ENCODE peak calls at places on chromosomes 1 and 21, in six cellular contexts. D is lower lobe of right lung, N is nephron progenitor cell, A is smooth muscle cell of the brain vasculature, V is SHP77, S is neural crest cell. Z is an unnamed sample.
A peak's percentile ranks its signal among the peaks of the same experiment; 100 is the strongest.

GRCh38 chr1:227913969-227914791 is 33.6 kb downstream of the WNT9A start:
- DNase-seq in D (no peak), N (peak; percentile 43), A (peak; percentile 78), V (no peak), S (no peak), Z (peak; percentile 8)

GRCh38 chr1:206591236-206591635 is 21.0 kb downstream of the EIF2D start:
- DNase-seq in D (no peak), N (no peak), A (no peak), V (no peak), S (no peak), Z (no peak)

GRCh38 chr1:212752256-212752933 is 39.2 kb downstream of the NSL1 start:
- DNase-seq in D (no peak), N (no peak), A (no peak), V (no peak), S (no peak), Z (no peak)

GRCh38 chr1:211547710-211548109 is 31.3 kb downstream of the SLC30A1 start:
- DNase-seq in D (no peak), N (no peak), A (no peak), V (no peak), S (no peak), Z (no peak)

GRCh38 chr1:88801575-88802208 is 89.7 kb downstream of the GTF2B start:
- DNase-seq in D (no peak), N (no peak), A (no peak), V (no peak), S (no peak), Z (no peak)

GRCh38 chr1:11676386-11677103 is 4.4 kb downstream of the MAD2L2 start:
- DNase-seq in D (no peak), N (no peak), A (no peak), V (no peak), S (no peak), Z (no peak)

GRCh38 chr1:52662645-52663313 is 29.8 kb downstream of the SHISAL2A start:
- DNase-seq in D (no peak), N (peak; percentile 56), A (peak; percentile 9), V (no peak), S (peak; percentile 62), Z (peak; percentile 60)

GRCh38 chr1:202241376-202242079 is 47.9 kb downstream of the LGR6 start:
- DNase-seq in D (no peak), N (no peak), A (no peak), V (no peak), S (no peak), Z (no peak)

GRCh38 chr1:213327318-213327667 is 276.3 kb downstream of the RPS6KC1 start:
- DNase-seq in D (peak; percentile 51), N (no peak), A (peak; percentile 74), V (no peak), S (no peak), Z (no peak)

GRCh38 chr1:220970311-220970710 is 91.1 kb downstream of the HLX start:
- DNase-seq in D (no peak), N (no peak), A (no peak), V (no peak), S (no peak), Z (no peak)

GRCh38 chr1:245804696-245805095 is 649.9 kb downstream of the KIF26B start:
- DNase-seq in D (no peak), N (no peak), A (no peak), V (no peak), S (no peak), Z (no peak)

GRCh38 chr21:43266534-43266933 is 97.7 kb downstream of the CRYAA start:
- DNase-seq in D (peak; percentile 19), N (no peak), A (no peak), V (no peak), S (no peak), Z (peak; percentile 3)

GRCh38 chr1:22739648-22740385 is 29.2 kb downstream of the EPHB2 start:
- DNase-seq in D (no peak), N (peak; percentile 37), A (peak; percentile 62), V (no peak), S (no peak), Z (no peak)

GRCh38 chr1:94036721-94037120 is 84.2 kb downstream of the ABCA4 start:
- DNase-seq in D (no peak), N (no peak), A (no peak), V (no peak), S (no peak), Z (no peak)

GRCh38 chr21:40997831-40998230 is 150.9 kb upstream of the DSCAM start:
- DNase-seq in D (no peak), N (no peak), A (no peak), V (no peak), S (no peak), Z (no peak)

GRCh38 chr1:12565094-12565965 is 52.7 kb downstream of the DHRS3 start:
- DNase-seq in D (no peak), N (no peak), A (no peak), V (no peak), S (no peak), Z (no peak)

GRCh38 chr1:226060976-226061792 is 1.3 kb upstream of the H3-3A start:
- DNase-seq in D (no peak), N (no peak), A (no peak), V (peak; percentile 35), S (no peak), Z (no peak)

GRCh38 chr21:33412832-33413519 is 9.8 kb downstream of the IFNGR2 start:
- DNase-seq in D (no peak), N (no peak), A (no peak), V (no peak), S (no peak), Z (no peak)

GRCh38 chr1:92949937-92950817 is 11.1 kb downstream of the DIPK1A start:
- DNase-seq in D (no peak), N (no peak), A (no peak), V (no peak), S (no peak), Z (no peak)

GRCh38 chr1:33228935-33229487 is 27.3 kb upstream of the ZNF362 start:
- DNase-seq in D (no peak), N (no peak), A (peak; percentile 62), V (no peak), S (no peak), Z (no peak)

GRCh38 chr1:199778324-199778955 is 249.1 kb upstream of the NR5A2 start:
- DNase-seq in D (no peak), N (peak; percentile 28), A (no peak), V (peak; percentile 5), S (no peak), Z (peak; percentile 21)

GRCh38 chr1:52669696-52670095 is 28.5 kb downstream of the COA7 start:
- DNase-seq in D (no peak), N (no peak), A (no peak), V (no peak), S (no peak), Z (no peak)

GRCh38 chr1:181190362-181191035 is 102.0 kb downstream of the IER5 start:
- DNase-seq in D (no peak), N (no peak), A (no peak), V (no peak), S (no peak), Z (no peak)

GRCh38 chr1:3313579-3313955 is 140.9 kb upstream of the ARHGEF16 start:
- DNase-seq in D (peak; percentile 84), N (peak; percentile 58), A (peak; percentile 75), V (no peak), S (no peak), Z (no peak)

GRCh38 chr1:233673947-233674431 is 60.1 kb downstream of the KCNK1 start:
- DNase-seq in D (no peak), N (no peak), A (no peak), V (no peak), S (no peak), Z (no peak)

GRCh38 chr1:154445040-154445472 is 39.9 kb downstream of the IL6R start:
- DNase-seq in D (no peak), N (no peak), A (peak; percentile 60), V (no peak), S (no peak), Z (no peak)

GRCh38 chr1:113103977-113104376 is 31.0 kb downstream of the LRIG2 start:
- DNase-seq in D (no peak), N (no peak), A (no peak), V (no peak), S (no peak), Z (no peak)

GRCh38 chr21:27382404-27382803 is 415.5 kb upstream of the ADAMTS5 start:
- DNase-seq in D (no peak), N (no peak), A (no peak), V (no peak), S (no peak), Z (no peak)